ENCODE peak calls at places on chromosomes 16 and 17, in seven cellular contexts. E is SK-N-SH, U is K562, B is HCT116, K is H1, R is HepG2, Q is GM12878. A is an unnamed sample.

GRCh38 chr16:62363451-62363850 is 327.2 kb upstream of the CDH8 start:
- DNase-seq in R (no peak), E (peak; percentile 9), K (peak; percentile 7), U (no peak), Q (no peak), B (no peak), A (peak; percentile 1)

GRCh38 chr16:11134722-11135121 is 121.3 kb downstream of the SOCS1 start:
- DNase-seq in R (no peak), K (no peak), U (no peak), B (no peak), Q (no peak), E (no peak), A (no peak)

GRCh38 chr17:61875804-61876203 is 12.5 kb upstream of the BRIP1 start:
- DNase-seq in B (no peak), E (no peak), U (no peak), Q (no peak), K (no peak), R (no peak), A (no peak)

GRCh38 chr17:19239544-19239943 is 2.4 kb downstream of the EPN2 start:
- DNase-seq in K (no peak), R (no peak), E (no peak), U (no peak), Q (no peak), B (no peak), A (no peak)

GRCh38 chr16:86472366-86472765 is 38.0 kb upstream of the FOXF1 start:
- DNase-seq in B (no peak), U (no peak), E (no peak), R (no peak), Q (no peak), K (no peak), A (no peak)

GRCh38 chr16:2090481-2090797 is 42.7 kb downstream of the TSC2 start:
- DNase-seq in B (no peak), R (no peak), K (no peak), Q (no peak), E (no peak), U (no peak), A (no peak)

GRCh38 chr17:41530062-41531048 is 2.2 kb upstream of the KRT19 start:
- DNase-seq in R (peak; percentile 85), K (no peak), E (peak; percentile 93), U (peak; percentile 88), B (peak; percentile 86), Q (no peak), A (peak; percentile 57)

GRCh38 chr17:46212634-46213435 is 19.6 kb upstream of the KANSL1 start:
- DNase-seq in R (peak; percentile 76), U (peak; percentile 66), E (peak; percentile 77), B (peak; percentile 48), K (no peak), Q (no peak), A (peak; percentile 84)

GRCh38 chr16:31357324-31358156 is 2.6 kb downstream of the ITGAX start:
- DNase-seq in U (no peak), K (no peak), B (no peak), Q (no peak), R (no peak), E (peak; percentile 14), A (no peak)
- TF ChIP-seq JUND in U (no peak), K (no peak), B (no peak), Q (no peak), R (no peak), E (no peak), A (no peak)

GRCh38 chr16:87707097-87707496 is 58.7 kb downstream of the KLHDC4 start:
- DNase-seq in R (no peak), U (no peak), B (no peak), K (no peak), E (no peak), Q (no peak), A (no peak)
- TF ChIP-seq JUND in R (no peak), U (no peak), B (no peak), K (no peak), E (no peak), Q (no peak), A (no peak)

GRCh38 chr16:12625068-12625467 is 178.6 kb downstream of the CPPED1 start:
- DNase-seq in R (no peak), U (no peak), B (no peak), Q (no peak), E (no peak), K (no peak), A (no peak)
- TF ChIP-seq JUND in R (no peak), U (no peak), B (no peak), Q (no peak), E (no peak), K (no peak), A (no peak)

DNA sequence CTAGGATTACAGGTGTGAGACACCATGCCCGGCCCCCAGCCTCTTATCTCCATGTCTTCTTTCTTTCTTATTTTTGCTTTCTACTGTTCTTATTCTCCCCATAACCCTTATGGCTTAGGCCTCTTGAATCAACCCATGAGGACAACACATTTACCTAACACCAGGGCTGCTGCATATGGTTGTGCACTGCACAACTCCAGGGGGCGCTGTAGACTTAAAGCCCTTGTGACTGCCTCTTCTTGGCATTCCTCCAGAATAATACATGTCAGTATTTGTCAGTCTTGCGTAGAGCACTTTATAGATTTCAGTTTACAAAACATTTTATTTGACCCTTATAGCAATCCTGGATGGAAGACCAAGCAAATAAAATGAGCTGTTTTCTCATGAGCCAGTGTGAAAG is 225.0 kb upstream of the SALL1 start:
- DNase-seq in R (no peak), K (no peak), B (no peak), U (no peak), E (no peak), Q (no peak), A (no peak)
- TF ChIP-seq JUND in R (no peak), K (no peak), B (no peak), U (no peak), E (no peak), Q (no peak), A (no peak)

GRCh38 chr17:82216301-82217119 is 3.9 kb upstream of the CCDC57 start:
- DNase-seq in Q (peak; percentile 59), U (no peak), B (peak; percentile 85), E (peak; percentile 54), K (no peak), R (peak; percentile 75), A (peak; percentile 45)
- TF ChIP-seq JUND in Q (no peak), U (no peak), B (no peak), E (no peak), K (no peak), R (peak; percentile 54), A (no peak)

GRCh38 chr16:85056211-85056748 is 28.7 kb downstream of the KIAA0513 start:
- DNase-seq in R (peak; percentile 27), U (peak; percentile 61), K (no peak), B (no peak), E (peak; percentile 46), Q (no peak), A (no peak)

GRCh38 chr16:85054948-85055502 is 27.4 kb downstream of the KIAA0513 start:
- DNase-seq in B (no peak), U (no peak), E (no peak), R (no peak), Q (no peak), K (no peak), A (no peak)

GRCh38 chr16:85057212-85057889 is 29.8 kb downstream of the KIAA0513 start:
- DNase-seq in U (peak; percentile 89), Q (no peak), E (no peak), B (peak; percentile 19), K (no peak), R (peak; percentile 48), A (peak; percentile 62)

GRCh38 chr16:85057948-85058347 is 30.4 kb downstream of the KIAA0513 start:
- DNase-seq in E (no peak), Q (peak; percentile 59), R (no peak), K (no peak), U (no peak), B (no peak), A (no peak)

GRCh38 chr16:85055503-85056210 is 28.1 kb downstream of the KIAA0513 start:
- DNase-seq in B (no peak), E (peak; percentile 43), Q (peak; percentile 92), R (peak; percentile 32), U (no peak), K (no peak), A (peak; percentile 40)
- TF ChIP-seq JUND in B (no peak), E (peak; percentile 52), Q (no peak), R (no peak), U (peak; percentile 87), K (no peak), A (no peak)